ENCODE peak calls at places on chromosomes 13 and 19, in four cellular contexts. B is Calu3, A is OCI-LY7, W is fibroblast of pulmonary artery. O is an unnamed sample.

GRCh38 chr19:10113964-10114650 is 2.6 kb downstream of the P2RY11 start:
- DNase-seq in B (no peak), A (no peak), W (no peak), O (no peak)

GRCh38 chr19:30253581-30253996 is 118.6 kb upstream of the ZNF536 start:
- DNase-seq in B (no peak), A (no peak), W (no peak), O (no peak)

GRCh38 chr19:870963-871401 is 11.5 kb downstream of the CFD start:
- DNase-seq in B (no peak), A (no peak), W (no peak), O (no peak)

GRCh38 chr13:114079601-114080536 is 52.6 kb downstream of the RASA3 start:
- DNase-seq in B (no peak), A (no peak), W (no peak), O (no peak)

GRCh38 chr19:2180114-2180513 is 16.4 kb downstream of the DOT1L start:
- DNase-seq in B (no peak), A (no peak), W (no peak), O (no peak)

GRCh38 chr19:58536852-58537798 is 6.7 kb upstream of the TRIM28 start:
- DNase-seq in B (no peak), A (no peak), W (no peak), O (no peak)

GRCh38 chr19:54164369-54165068 is 5.0 kb upstream of the LENG1 start:
- DNase-seq in B (peak), A (no peak), W (peak), O (no peak)

GRCh38 chr19:31054430-31054829 is 294.8 kb downstream of the TSHZ3 start:
- DNase-seq in B (no peak), A (peak), W (peak), O (no peak)

GRCh38 chr19:5691205-5691929 is 1.3 kb downstream of the RPL36 start:
- DNase-seq in B (peak), A (peak), W (peak), O (peak)

GRCh38 chr19:38211779-38212178 is 12.2 kb downstream of the DPF1 start:
- DNase-seq in B (no peak), A (no peak), W (no peak), O (no peak)

GRCh38 chr13:106566682-106567420 is 1.1 kb downstream of the ARGLU1 start:
- DNase-seq in B (peak), A (peak), W (peak), O (peak)

GRCh38 chr13:27601208-27601607 is 19.1 kb downstream of the LNX2 start:
- DNase-seq in B (no peak), A (no peak), W (no peak), O (no peak)

GRCh38 chr19:2059422-2060201 is 8.6 kb upstream of the MKNK2 start:
- DNase-seq in B (peak), A (no peak), W (peak), O (peak)

GRCh38 chr13:20679879-20680278 is 23.6 kb upstream of the IL17D start:
- DNase-seq in B (no peak), A (no peak), W (no peak), O (no peak)

GRCh38 chr19:55476100-55476775 is at the start of gene ZNF628:
- DNase-seq in B (peak), A (peak), W (peak), O (peak)